ENCODE peak calls at places on chromosomes 6 and 20, in four cellular contexts. R is pancreas, Y is PC-3, H is HCT116. X is an unnamed sample.
A peak's percentile ranks its signal among the peaks of the same experiment; 100 is the strongest.

GRCh38 chr6:56689114-56689513 is 46.4 kb upstream of the DST start:
- ATAC-seq in R (no peak), Y (no peak), H (no peak), X (no peak)

GRCh38 chr6:132971676-132972075 is 157.3 kb downstream of the RPS12 start:
- ATAC-seq in R (no peak), Y (peak; percentile 72), H (no peak), X (no peak)

GRCh38 chr20:18902181-18902725 is 88.7 kb downstream of the SCP2D1 start:
- ATAC-seq in R (no peak), Y (no peak), H (no peak), X (no peak)

GRCh38 chr6:135692426-135692825 is 159.1 kb upstream of the PDE7B start:
- ATAC-seq in R (no peak), Y (no peak), H (no peak), X (no peak)

GRCh38 chr6:155085582-155086253 is 90.6 kb downstream of the TIAM2 start:
- ATAC-seq in R (peak; percentile 86), Y (peak; percentile 87), H (peak; percentile 67), X (no peak)

GRCh38 chr20:24650091-24650490 is 180.7 kb downstream of the SYNDIG1 start:
- ATAC-seq in R (no peak), Y (peak; percentile 20), H (no peak), X (no peak)

GRCh38 chr6:90123796-90124195 is 172.8 kb downstream of the BACH2 start:
- ATAC-seq in R (no peak), Y (no peak), H (no peak), X (no peak)

GRCh38 chr6:10413850-10414765 is 766 bp downstream of the TFAP2A start:
- ATAC-seq in R (no peak), Y (peak; percentile 18), H (peak; percentile 53), X (no peak)

GRCh38 chr6:157317129-157317814 is 6.0 kb downstream of the TMEM242 start:
- ATAC-seq in R (peak; percentile 69), Y (peak; percentile 83), H (peak; percentile 75), X (peak; percentile 89)

GRCh38 chr6:13763740-13764381 is 50.5 kb downstream of the MCUR1 start:
- ATAC-seq in R (no peak), Y (no peak), H (no peak), X (no peak)

GRCh38 chr20:43138061-43138860 is 51.4 kb downstream of the PTPRT start:
- ATAC-seq in R (no peak), Y (no peak), H (no peak), X (no peak)

GRCh38 chr6:79453558-79454042 is 83.6 kb downstream of the LCA5 start:
- ATAC-seq in R (no peak), Y (no peak), H (no peak), X (peak; percentile 81)

GRCh38 chr20:6180531-6180930 is 57.7 kb upstream of the FERMT1 start:
- ATAC-seq in R (no peak), Y (no peak), H (no peak), X (no peak)

GRCh38 chr6:56297022-56297995 is 49.9 kb upstream of the COL21A1 start:
- ATAC-seq in R (no peak), Y (peak; percentile 88), H (peak; percentile 27), X (no peak)

GRCh38 chr6:2376429-2377355 is 131.3 kb upstream of the GMDS start:
- ATAC-seq in R (no peak), Y (peak; percentile 91), H (peak; percentile 88), X (no peak)

DNA sequence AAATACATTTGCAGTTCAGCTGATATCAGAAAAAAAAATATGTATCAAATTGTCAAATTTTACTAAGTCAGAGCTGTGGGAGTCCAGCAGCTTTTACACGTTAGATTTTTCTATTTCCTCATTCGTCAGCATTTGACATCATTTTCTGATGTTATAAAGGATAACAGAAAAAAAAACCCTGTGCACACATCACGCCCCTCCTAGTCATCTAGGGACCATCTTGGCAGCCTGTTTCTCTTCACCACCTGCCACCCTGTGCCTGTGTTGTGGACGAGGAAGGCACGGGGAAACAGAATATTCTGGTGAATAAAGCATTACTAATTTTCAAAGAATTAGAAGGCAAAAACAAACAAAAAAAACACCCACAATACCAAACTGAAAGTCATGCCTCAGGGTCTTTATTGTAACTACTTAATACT is 12.4 kb downstream of the B4GALT5 start:
- ATAC-seq in R (peak; percentile 17), Y (peak; percentile 63), H (no peak), X (no peak)
- H3K4me1 ChIP-seq in R (peaks cover 22% of the 10 kb centered on the region), Y (peaks cover 54% of the 10 kb centered on the region), H (peaks cover 82% of the 10 kb centered on the region), X (peaks cover 20% of the 10 kb centered on the region)

DNA sequence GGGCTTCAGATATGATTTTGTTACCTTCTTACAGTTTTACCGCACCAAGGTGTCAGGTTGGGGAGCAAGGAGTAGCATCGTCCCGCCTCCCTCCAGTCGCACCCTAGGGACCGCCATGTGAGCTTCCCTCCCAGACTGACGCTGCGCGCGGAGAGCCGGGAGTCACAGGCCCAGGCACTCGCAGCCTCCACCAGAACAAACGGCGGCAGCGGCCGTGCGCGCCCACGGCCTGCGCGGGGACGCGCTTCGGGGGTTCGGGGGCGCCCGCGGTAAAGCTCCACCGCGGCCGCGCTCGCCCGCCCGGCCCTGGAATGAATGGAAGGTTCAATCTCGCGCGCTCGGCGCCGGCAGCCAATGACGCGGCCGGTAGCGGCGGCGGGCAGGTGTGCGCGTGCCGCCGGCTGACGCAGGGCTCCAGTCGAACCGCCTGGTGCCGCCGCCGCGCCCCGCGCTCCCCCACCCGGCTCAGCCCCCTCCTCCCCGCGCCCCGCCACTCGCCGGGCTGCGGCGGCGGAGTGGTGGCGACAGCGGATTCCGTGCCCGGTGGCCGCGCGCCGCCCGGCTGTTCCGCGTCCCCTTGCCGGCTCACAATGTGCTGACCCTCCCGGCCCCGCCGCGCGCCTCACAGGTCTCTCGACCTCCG is 16.5 kb upstream of the LIN28B start:
- ATAC-seq in R (peak; percentile 15), Y (no peak), H (no peak), X (no peak)
- TF ChIP-seq CTCF in R (no peak), Y (no peak), H (no peak), X (no peak)

GRCh38 chr6:111795558-111795957 is 77.7 kb downstream of the FYN start:
- ATAC-seq in R (no peak), Y (no peak), H (no peak), X (no peak)
- H3K4me1 ChIP-seq in R (no peaks in the 10 kb centered on the region), Y (peaks cover 35% of the 10 kb centered on the region), H (no peaks in the 10 kb centered on the region), X (no peaks in the 10 kb centered on the region)

DNA sequence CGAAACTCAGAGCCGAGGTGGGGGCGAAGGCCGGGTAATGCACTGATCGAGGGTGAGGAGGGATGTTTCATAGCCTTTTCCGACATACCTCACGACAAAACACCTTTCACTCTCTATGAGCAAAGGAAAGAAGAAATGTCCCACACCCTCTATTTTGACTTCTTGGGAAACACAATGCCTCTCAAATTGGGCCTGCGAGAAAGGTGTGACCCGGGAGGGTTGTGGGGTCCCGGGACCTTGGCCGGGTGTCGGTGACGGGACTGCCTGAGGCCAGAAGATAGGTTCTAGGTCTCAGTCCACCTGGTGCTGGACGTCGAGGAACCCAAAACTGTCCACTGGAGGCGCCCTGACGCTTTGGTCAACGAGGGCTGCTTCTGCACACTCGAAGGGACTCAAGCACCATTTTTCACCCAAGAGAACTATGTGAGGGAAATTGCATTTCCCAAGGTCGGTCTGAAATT is 41.1 kb upstream of the OSTM1 start:
- ATAC-seq in R (peak; percentile 63), Y (peak; percentile 61), H (peak; percentile 79), X (no peak)
- TF ChIP-seq CTCF in R (peak; percentile 11), Y (peak; percentile 73), H (peak; percentile 63), X (no peak)

DNA sequence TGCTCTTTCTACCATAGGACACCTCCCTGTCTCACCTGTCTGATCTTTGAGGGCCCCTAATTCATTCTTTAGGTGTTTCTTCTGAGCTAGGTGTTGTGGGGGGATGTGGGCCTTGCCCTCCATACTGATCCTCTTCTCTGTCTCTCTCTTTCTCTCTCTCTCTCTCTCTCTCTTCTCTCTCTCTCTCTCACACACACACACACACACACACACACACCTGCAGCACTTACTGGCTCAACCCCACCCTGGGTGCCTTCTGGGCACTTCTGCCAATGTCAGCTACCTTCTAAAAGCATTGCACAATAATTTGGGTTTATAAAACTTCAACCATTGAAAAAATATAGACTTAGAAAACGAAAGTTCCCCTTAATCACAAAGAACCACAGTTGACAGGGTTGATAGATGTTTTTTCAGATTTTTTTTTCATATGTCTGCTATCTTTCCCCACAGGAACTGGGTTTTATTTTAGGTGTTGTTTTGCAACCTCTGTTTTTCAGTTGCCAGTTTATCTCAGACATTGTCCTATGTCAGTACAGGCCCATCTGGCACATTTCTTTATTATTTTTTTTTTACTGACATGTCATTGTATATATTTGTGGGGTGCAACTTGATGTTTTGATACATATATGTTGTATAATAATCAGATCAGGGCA is 28.1 kb downstream of the PKIG start:
- ATAC-seq in R (no peak), Y (no peak), H (peak; percentile 24), X (peak; percentile 33)
- H3K4me1 ChIP-seq in R (peaks cover 9% of the 10 kb centered on the region), Y (peaks cover 8% of the 10 kb centered on the region), H (peaks cover 5% of the 10 kb centered on the region), X (peaks cover 28% of the 10 kb centered on the region)

DNA sequence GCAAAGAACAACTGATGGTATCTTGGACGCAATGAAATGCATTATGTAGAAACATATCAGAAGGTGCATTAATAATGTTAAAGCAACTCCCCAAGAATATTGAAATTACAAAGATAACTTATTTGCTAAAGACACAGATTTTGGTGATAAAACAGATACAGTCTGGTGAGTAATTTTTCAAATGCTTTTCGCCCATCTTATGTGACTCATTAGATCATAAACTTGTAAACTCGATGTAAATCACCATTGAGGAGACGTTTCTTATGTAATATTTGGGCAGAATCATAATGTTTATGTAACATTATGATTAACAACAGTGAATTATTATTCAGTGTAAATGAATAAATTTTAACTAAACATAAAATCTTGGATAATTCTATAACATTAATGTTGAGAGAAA is 608.1 kb downstream of the KIF16B start:
- ATAC-seq in R (no peak), Y (no peak), H (no peak), X (no peak)
- TF ChIP-seq CTCF in R (no peak), Y (no peak), H (no peak), X (no peak)

DNA sequence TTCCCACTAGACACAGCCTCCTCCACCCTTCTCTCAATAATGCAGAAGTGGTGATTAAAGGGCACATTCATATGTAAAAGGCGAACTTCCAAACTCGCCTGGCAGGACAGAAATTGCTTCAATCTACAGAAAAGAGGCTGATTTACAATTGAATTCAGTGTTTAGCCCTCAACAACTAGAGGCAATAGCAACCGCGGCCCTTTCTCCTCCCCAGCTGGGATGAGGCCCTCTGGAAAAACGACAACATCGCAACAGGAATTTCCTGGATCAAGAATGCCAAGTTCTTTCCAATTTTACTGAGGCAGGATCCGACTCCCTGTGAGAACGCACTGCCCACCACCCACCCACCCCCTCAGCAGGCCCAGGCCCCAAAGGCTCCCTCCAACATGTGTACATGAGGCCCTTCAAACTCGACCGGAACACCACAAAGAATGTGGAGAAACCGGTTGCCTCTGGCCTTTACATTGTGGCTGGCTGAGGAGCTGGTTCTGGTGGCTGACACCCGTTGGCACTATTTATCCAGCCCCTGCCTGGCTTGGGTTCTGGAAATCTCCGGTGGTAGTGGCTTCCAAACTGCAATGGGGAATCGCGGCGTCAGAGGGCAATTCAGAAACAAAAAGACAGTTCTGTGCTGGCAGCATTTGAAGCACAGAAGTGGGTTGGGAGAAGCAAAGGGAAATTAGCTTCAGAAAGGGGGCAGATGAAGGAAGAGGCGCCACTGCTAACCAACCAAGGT is 36.8 kb downstream of the ZMYND8 start:
- ATAC-seq in R (peak; percentile 74), Y (peak; percentile 7), H (peak; percentile 50), X (no peak)
- H3K4me1 ChIP-seq in R (peaks cover 49% of the 10 kb centered on the region), Y (peaks cover 69% of the 10 kb centered on the region), H (peaks cover 94% of the 10 kb centered on the region), X (peaks cover 61% of the 10 kb centered on the region)

GRCh38 chr20:40781979-40782378 is 92.9 kb upstream of the MAFB start:
- ATAC-seq in R (no peak), Y (no peak), H (no peak), X (peak; percentile 48)
- TF ChIP-seq CTCF in R (no peak), Y (no peak), H (no peak), X (no peak)

X was measured in gastroesophageal sphincter.